ENCODE peak calls at places on chromosome 7, in eight cellular contexts. S is hepatocyte, W is SK-N-SH, O is MM.1S, H is HCT116, C is PC-3, R is neural progenitor cell, E is GM23338. U is an unnamed sample. For H3K4me1, the result is how much of the 10 kb centered on the place peaks cover.

GRCh38 chr7:45968856-45969536 is 47.9 kb upstream of the IGFBP3 start:
- DNase-seq in O (no peak), H (no peak), S (no peak), R (no peak), C (no peak), W (no peak), E (no peak), U (no peak)

GRCh38 chr7:2008101-2008935 is 224.4 kb downstream of the MAD1L1 start:
- DNase-seq in W (no peak), E (no peak), O (no peak), H (no peak), S (no peak), C (no peak), R (no peak), U (no peak)

GRCh38 chr7:25389489-25390106 is 161.3 kb upstream of the NPVF start:
- DNase-seq in S (peak), O (peak), W (peak), C (peak), R (peak), H (peak), E (peak), U (peak)

GRCh38 chr7:99102361-99102760 is 41.5 kb downstream of the SMURF1 start:
- DNase-seq in C (peak), H (no peak), R (no peak), E (no peak), S (no peak), O (no peak), W (no peak), U (no peak)

GRCh38 chr7:13042605-13043236 is 355.3 kb downstream of the ARL4A start:
- DNase-seq in S (peak), E (no peak), R (no peak), H (peak), O (no peak), C (peak), W (no peak), U (no peak)

GRCh38 chr7:96973986-96974385 is 31.4 kb upstream of the DLX6 start:
- DNase-seq in H (no peak), C (no peak), S (no peak), W (no peak), O (no peak), R (no peak), E (no peak), U (no peak)

GRCh38 chr7:27187702-27188665 is 3.0 kb upstream of the HOXA11 start:
- DNase-seq in E (peak), H (no peak), W (no peak), R (no peak), C (peak), S (no peak), O (no peak), U (no peak)

GRCh38 chr7:74174606-74175082 is 488 bp downstream of the EIF4H start:
- DNase-seq in H (no peak), E (peak), R (peak), W (peak), S (peak), O (peak), C (peak), U (peak)

GRCh38 chr7:158782638-158783490 is 46.4 kb downstream of the ESYT2 start:
- DNase-seq in R (peak), E (peak), C (peak), O (no peak), S (peak), H (no peak), W (no peak), U (no peak)

GRCh38 chr7:143327903-143328302 is 12.0 kb downstream of the CLCN1 start:
- DNase-seq in W (no peak), S (no peak), R (no peak), C (no peak), H (no peak), O (no peak), E (no peak), U (peak)

GRCh38 chr7:143334244-143334643 is 18.3 kb downstream of the CLCN1 start:
- DNase-seq in W (no peak), R (no peak), S (no peak), H (no peak), C (peak), O (no peak), E (no peak), U (no peak)

GRCh38 chr7:143325215-143325614 is 9.3 kb downstream of the CLCN1 start:
- DNase-seq in H (no peak), S (no peak), C (peak), R (no peak), O (no peak), E (no peak), W (no peak), U (peak)

GRCh38 chr7:143331179-143331825 is 15.4 kb downstream of the CLCN1 start:
- DNase-seq in O (no peak), E (no peak), S (no peak), R (no peak), C (peak), H (no peak), W (no peak), U (no peak)

GRCh38 chr7:143329471-143330170 is 13.7 kb downstream of the CLCN1 start:
- DNase-seq in E (peak), H (no peak), C (no peak), S (no peak), R (no peak), W (no peak), O (no peak), U (no peak)
- TF ChIP-seq CTCF in E (peak), H (no peak), C (peak), S (no peak), R (no peak), W (peak), O (peak), U (no peak)

GRCh38 chr7:149719912-149720335 is 53.5 kb downstream of the ZNF467 start:
- DNase-seq in S (no peak), E (no peak), H (no peak), R (no peak), C (no peak), W (no peak), O (no peak), U (no peak)
- TF ChIP-seq EZH2phosphoT487 in S (no peak), E (no peak), H (no peak), R (no peak), C (no peak), W (no peak), O (no peak), U (no peak)

DNA sequence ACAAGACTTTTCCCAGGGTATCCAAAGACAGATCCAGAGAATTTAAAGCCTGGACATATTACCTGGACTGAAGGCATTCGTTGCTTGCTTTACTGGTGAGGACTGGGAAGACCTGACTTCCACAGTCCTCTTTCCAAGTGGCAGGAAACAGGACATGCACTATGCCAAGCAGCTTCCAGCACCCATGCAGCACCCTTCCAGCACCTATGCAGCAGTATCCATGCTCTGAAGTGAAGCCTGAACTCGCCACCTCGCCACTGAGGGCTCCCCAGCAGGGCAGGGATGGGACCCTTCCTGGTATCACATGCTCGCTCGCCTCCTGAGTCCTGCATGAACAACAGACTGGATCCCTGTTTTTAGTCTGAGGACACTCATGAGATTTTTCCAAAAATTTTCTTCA is 189.9 kb upstream of the KLF14 start:
- DNase-seq in O (no peak), S (no peak), H (no peak), E (no peak), W (no peak), C (no peak), R (no peak), U (no peak)
- H3K4me1 ChIP-seq in O (under half), S (under half), H (half or more), E (under half), W (under half), C (under half), R (under half), U (under half)

GRCh38 chr7:112554591-112554990 is 73.8 kb downstream of the LSMEM1 start:
- DNase-seq in R (no peak), H (no peak), S (no peak), C (no peak), E (no peak), W (no peak), O (no peak), U (no peak)
- TF ChIP-seq CTCF in R (peak), H (no peak), S (no peak), C (peak), E (no peak), W (peak), O (peak), U (peak)

GRCh38 chr7:123535517-123535916 is 1.1 kb upstream of the IQUB start:
- DNase-seq in R (no peak), O (no peak), C (no peak), E (no peak), W (no peak), S (no peak), H (no peak), U (no peak)
- TF ChIP-seq EZH2phosphoT487 in R (no peak), O (no peak), C (no peak), E (no peak), W (no peak), S (no peak), H (no peak), U (no peak)

U was measured in OCI-LY7.